ENCODE peak calls at places on chromosomes 2 and 18, in nine cellular contexts. F is choroid plexus epithelial cell, O is cardiac fibroblast, M is coronary artery, E is AG04450, V is heart right ventricle, A is foreskin fibroblast, U is OCI-LY7, H is pancreas. P is an unnamed sample.

GRCh38 chr18:57859314-57859713 is 56.2 kb upstream of the ATP8B1 start:
- DNase-seq in F (peak), O (peak), M (no peak), E (no peak), V (no peak), A (no peak), U (peak), H (no peak), P (no peak)

GRCh38 chr2:192267484-192267883 is 72.8 kb upstream of the TMEFF2 start:
- DNase-seq in F (peak), O (peak), M (no peak), E (peak), V (no peak), A (peak), U (no peak), H (no peak), P (peak)

GRCh38 chr2:62423883-62424458 is 82.0 kb downstream of the TMEM17 start:
- DNase-seq in F (no peak), O (peak), M (no peak), E (no peak), V (no peak), A (no peak), U (no peak), H (no peak), P (no peak)

GRCh38 chr2:107801498-107801897 is 25.2 kb upstream of the RGPD4 start:
- DNase-seq in F (no peak), O (no peak), M (no peak), E (no peak), V (no peak), A (no peak), U (no peak), H (no peak), P (no peak)

GRCh38 chr2:68709421-68709911 is 25.1 kb upstream of the ARHGAP25 start:
- DNase-seq in F (peak), O (peak), M (no peak), E (peak), V (no peak), A (peak), U (peak), H (no peak), P (no peak)

GRCh38 chr2:120767486-120768005 is 31.9 kb downstream of the GLI2 start:
- DNase-seq in F (no peak), O (no peak), M (no peak), E (no peak), V (peak), A (no peak), U (no peak), H (peak), P (no peak)

GRCh38 chr2:120867290-120868231 is 131.9 kb downstream of the GLI2 start:
- DNase-seq in F (peak), O (peak), M (peak), E (no peak), V (peak), A (peak), U (no peak), H (peak), P (no peak)

GRCh38 chr18:8177330-8178016 is 431.8 kb upstream of the RAB12 start:
- DNase-seq in F (peak), O (peak), M (no peak), E (no peak), V (no peak), A (no peak), U (no peak), H (no peak), P (peak)

GRCh38 chr2:109218792-109219126 is 89.8 kb downstream of the SH3RF3 start:
- DNase-seq in F (no peak), O (no peak), M (no peak), E (no peak), V (no peak), A (no peak), U (no peak), H (no peak), P (no peak)

GRCh38 chr18:58028109-58028784 is 15.8 kb upstream of the NEDD4L start:
- DNase-seq in F (no peak), O (no peak), M (no peak), E (no peak), V (no peak), A (no peak), U (no peak), H (no peak), P (no peak)

GRCh38 chr2:169659314-169659713 is 34.9 kb downstream of the CFAP210 start:
- DNase-seq in F (no peak), O (no peak), M (no peak), E (no peak), V (no peak), A (no peak), U (peak), H (no peak), P (no peak)

GRCh38 chr2:211027976-211028375 is 471.6 kb downstream of the CPS1 start:
- DNase-seq in F (no peak), O (no peak), M (no peak), E (no peak), V (no peak), A (no peak), U (no peak), H (no peak), P (no peak)

GRCh38 chr18:6843308-6843707 is 113.8 kb downstream of the ARHGAP28 start:
- DNase-seq in F (no peak), O (no peak), M (no peak), E (no peak), V (no peak), A (no peak), U (no peak), H (no peak), P (no peak)

GRCh38 chr18:25262920-25263319 is 89.0 kb downstream of the ZNF521 start:
- DNase-seq in F (no peak), O (no peak), M (no peak), E (no peak), V (no peak), A (peak), U (no peak), H (no peak), P (no peak)

GRCh38 chr2:3100386-3100785 is 277.2 kb downstream of the EIPR1 start:
- DNase-seq in F (no peak), O (no peak), M (no peak), E (no peak), V (no peak), A (no peak), U (no peak), H (no peak), P (no peak)

GRCh38 chr2:155547571-155547970 is 785.0 kb downstream of the NR4A2 start:
- DNase-seq in F (no peak), O (no peak), M (no peak), E (no peak), V (no peak), A (no peak), U (no peak), H (no peak), P (no peak)

GRCh38 chr18:60372598-60372997 is at the start of gene MC4R:
- DNase-seq in F (peak), O (peak), M (no peak), E (peak), V (no peak), A (peak), U (peak), H (no peak), P (peak)

GRCh38 chr18:45738660-45739059 is 14.7 kb downstream of the SLC14A1 start:
- DNase-seq in F (no peak), O (no peak), M (no peak), E (no peak), V (no peak), A (no peak), U (no peak), H (no peak), P (no peak)

GRCh38 chr2:37657471-37657870 is 14.0 kb downstream of the CDC42EP3 start:
- DNase-seq in F (no peak), O (no peak), M (no peak), E (no peak), V (no peak), A (no peak), U (no peak), H (no peak), P (no peak)

GRCh38 chr2:16128746-16129610 is 188.6 kb downstream of the MYCN start:
- DNase-seq in F (no peak), O (no peak), M (no peak), E (no peak), V (no peak), A (no peak), U (no peak), H (no peak), P (no peak)

GRCh38 chr2:64348386-64349142 is 105.4 kb upstream of the LGALSL start:
- DNase-seq in F (no peak), O (peak), M (no peak), E (no peak), V (no peak), A (peak), U (no peak), H (no peak), P (no peak)

GRCh38 chr2:171999604-172000469 is at the start of gene METAP1D:
- DNase-seq in F (peak), O (peak), M (peak), E (peak), V (peak), A (peak), U (peak), H (peak), P (no peak)

GRCh38 chr18:650428-650858 is 7.0 kb upstream of the TYMS start:
- DNase-seq in F (no peak), O (no peak), M (no peak), E (no peak), V (no peak), A (no peak), U (peak), H (no peak), P (no peak)

GRCh38 chr2:140502951-140503630 is 1627.7 kb downstream of the LRP1B start:
- DNase-seq in F (peak), O (peak), M (no peak), E (peak), V (no peak), A (peak), U (no peak), H (no peak), P (peak)

GRCh38 chr18:63511285-63511684 is 30.9 kb upstream of the SERPINB12 start:
- DNase-seq in F (peak), O (peak), M (no peak), E (peak), V (no peak), A (peak), U (peak), H (no peak), P (no peak)

GRCh38 chr2:66698879-66699278 is 264.0 kb downstream of the MEIS1 start:
- DNase-seq in F (no peak), O (no peak), M (no peak), E (no peak), V (no peak), A (no peak), U (no peak), H (no peak), P (no peak)

GRCh38 chr18:2848145-2848878 is 1.5 kb downstream of the EMILIN2 start:
- DNase-seq in F (peak), O (peak), M (no peak), E (no peak), V (no peak), A (no peak), U (no peak), H (no peak), P (no peak)

GRCh38 chr18:49812321-49813070 is 837 bp downstream of the ACAA2 start:
- DNase-seq in F (no peak), O (no peak), M (no peak), E (no peak), V (no peak), A (no peak), U (no peak), H (no peak), P (no peak)

GRCh38 chr2:42872736-42873135 is 80.4 kb upstream of the HAAO start:
- DNase-seq in F (no peak), O (peak), M (no peak), E (no peak), V (no peak), A (peak), U (no peak), H (no peak), P (no peak)

GRCh38 chr2:45821558-45822271 is 170.2 kb downstream of the PRKCE start:
- DNase-seq in F (peak), O (peak), M (no peak), E (no peak), V (peak), A (peak), U (no peak), H (peak), P (no peak)

GRCh38 chr2:238582159-238582558 is 155.4 kb downstream of the ASB1 start:
- DNase-seq in F (peak), O (peak), M (no peak), E (no peak), V (no peak), A (peak), U (no peak), H (no peak), P (peak)

GRCh38 chr2:96895709-96896651 is 26.1 kb upstream of the SEMA4C start:
- DNase-seq in F (no peak), O (no peak), M (no peak), E (no peak), V (no peak), A (no peak), U (peak), H (peak), P (no peak)

GRCh38 chr2:153287109-153287801 is 191.3 kb downstream of the RPRM start:
- DNase-seq in F (no peak), O (no peak), M (no peak), E (no peak), V (no peak), A (no peak), U (peak), H (no peak), P (no peak)

GRCh38 chr18:42784612-42785011 is 330.9 kb downstream of the RIT2 start:
- DNase-seq in F (no peak), O (no peak), M (no peak), E (no peak), V (no peak), A (no peak), U (no peak), H (no peak), P (no peak)

GRCh38 chr2:182615036-182615435 is 101.0 kb upstream of the DNAJC10 start:
- DNase-seq in F (no peak), O (peak), M (no peak), E (no peak), V (no peak), A (no peak), U (no peak), H (no peak), P (no peak)

GRCh38 chr2:235766206-235766794 is 272.5 kb downstream of the AGAP1 start:
- DNase-seq in F (peak), O (peak), M (no peak), E (peak), V (no peak), A (peak), U (peak), H (no peak), P (no peak)

GRCh38 chr2:235665656-235666239 is 171.9 kb downstream of the AGAP1 start:
- DNase-seq in F (no peak), O (no peak), M (no peak), E (no peak), V (no peak), A (no peak), U (no peak), H (no peak), P (no peak)

GRCh38 chr2:47309952-47310800 is 92.8 kb upstream of the MSH2 start:
- DNase-seq in F (peak), O (peak), M (no peak), E (no peak), V (no peak), A (no peak), U (peak), H (no peak), P (no peak)

GRCh38 chr2:212815453-212815852 is 276.9 kb upstream of the ERBB4 start:
- DNase-seq in F (no peak), O (no peak), M (no peak), E (no peak), V (no peak), A (no peak), U (no peak), H (no peak), P (no peak)

GRCh38 chr2:238423561-238424312 is 3.0 kb upstream of the ASB1 start:
- DNase-seq in F (no peak), O (peak), M (no peak), E (no peak), V (no peak), A (peak), U (no peak), H (no peak), P (no peak)

GRCh38 chr2:240225116-240225515 is 84.7 kb upstream of the OTOS start:
- DNase-seq in F (no peak), O (no peak), M (peak), E (no peak), V (no peak), A (no peak), U (no peak), H (no peak), P (no peak)

GRCh38 chr2:240227538-240228428 is 87.3 kb upstream of the OTOS start:
- DNase-seq in F (no peak), O (no peak), M (no peak), E (no peak), V (no peak), A (no peak), U (no peak), H (peak), P (no peak)

GRCh38 chr2:240224676-240225075 is 84.2 kb upstream of the OTOS start:
- DNase-seq in F (peak), O (peak), M (no peak), E (no peak), V (no peak), A (no peak), U (no peak), H (no peak), P (peak)

GRCh38 chr2:240226672-240227537 is 86.4 kb upstream of the OTOS start:
- DNase-seq in F (no peak), O (no peak), M (peak), E (no peak), V (no peak), A (no peak), U (no peak), H (peak), P (no peak)

DNA sequence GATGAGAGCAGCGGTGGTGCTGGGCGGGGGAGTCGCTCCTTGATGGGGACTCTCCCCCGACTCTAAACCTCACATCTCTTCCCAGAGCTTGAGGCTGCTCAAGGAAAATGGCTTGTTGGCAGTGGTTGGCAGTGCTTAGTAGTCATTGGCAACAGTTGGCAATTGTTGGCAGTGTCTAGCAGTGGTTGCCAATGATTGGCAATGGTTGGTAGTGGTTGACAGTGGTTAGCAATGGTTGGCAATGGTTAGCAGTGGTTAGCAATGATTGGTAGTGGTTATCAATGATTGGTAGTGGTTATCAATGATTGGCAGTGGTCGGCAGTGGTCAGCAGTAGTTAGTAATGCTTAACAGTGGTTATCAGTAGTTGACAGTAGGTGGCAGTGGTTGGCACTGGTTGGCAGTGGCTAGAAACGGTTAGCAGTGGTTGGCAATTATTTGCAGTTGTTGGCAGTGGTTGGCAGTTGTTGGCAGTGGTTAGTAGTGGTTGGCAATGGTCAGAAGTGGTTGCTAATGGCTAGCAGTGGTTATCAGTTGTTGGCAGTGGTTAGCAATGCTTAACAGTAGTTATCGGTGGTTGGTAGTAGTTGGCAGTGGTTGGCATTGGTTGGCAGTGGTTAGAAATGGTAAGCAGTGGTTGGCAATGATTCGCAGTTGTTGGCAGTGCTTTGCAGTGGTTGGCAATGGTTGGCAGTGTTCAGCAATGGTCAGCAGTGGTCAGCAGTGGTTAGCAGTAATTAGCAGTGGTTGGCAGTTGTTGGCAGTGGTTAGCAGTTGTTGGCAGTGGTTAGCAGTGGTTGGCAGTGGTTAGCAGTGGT is 85.4 kb upstream of the OTOS start:
- DNase-seq in F (no peak), O (no peak), M (no peak), E (no peak), V (no peak), A (no peak), U (no peak), H (no peak), P (no peak)
- TF ChIP-seq CTCF in F (no peak), O (no peak), M (no peak), E (no peak), V (no peak), A (no peak), U (peak), H (no peak), P (no peak)

GRCh38 chr2:127695491-127696472 is 5.5 kb upstream of the SFT2D3 start:
- DNase-seq in F (peak), O (peak), M (no peak), E (no peak), V (peak), A (peak), U (no peak), H (no peak), P (no peak)
- H3K4me3 ChIP-seq in F (peak), O (peak), M (peak), E (peak), V (peak), A (peak), U (no peak), H (peak), P (peak)

GRCh38 chr2:190858817-190859216 is 21.8 kb upstream of the GLS start:
- DNase-seq in F (peak), O (peak), M (no peak), E (no peak), V (no peak), A (peak), U (no peak), H (no peak), P (peak)

GRCh38 chr2:190854726-190855125 is 25.9 kb upstream of the GLS start:
- DNase-seq in F (no peak), O (no peak), M (no peak), E (no peak), V (no peak), A (no peak), U (no peak), H (no peak), P (no peak)

GRCh38 chr2:190859347-190860297 is 21.0 kb upstream of the GLS start:
- DNase-seq in F (peak), O (peak), M (no peak), E (no peak), V (no peak), A (no peak), U (no peak), H (no peak), P (no peak)

GRCh38 chr2:190855245-190855644 is 25.4 kb upstream of the GLS start:
- DNase-seq in F (no peak), O (no peak), M (no peak), E (no peak), V (no peak), A (no peak), U (no peak), H (no peak), P (no peak)

DNA sequence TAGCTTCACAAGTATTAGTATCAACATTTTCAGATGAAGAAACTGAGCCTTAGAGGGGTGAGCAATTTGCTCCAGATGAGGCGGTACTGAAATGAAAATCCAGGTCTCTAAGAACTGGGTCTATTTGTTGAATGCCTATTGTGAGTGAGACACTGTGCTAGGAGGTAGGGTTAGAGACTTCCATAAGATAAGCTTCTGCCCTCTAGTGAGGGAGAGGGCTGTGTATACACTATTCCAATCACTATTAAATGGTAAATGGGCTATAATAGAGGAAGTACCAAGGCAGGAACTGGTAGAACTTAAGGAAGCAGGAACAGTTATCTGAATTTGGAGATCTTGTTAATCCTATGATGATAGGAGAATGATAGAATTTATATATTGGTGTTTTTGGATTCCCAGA is 23.6 kb upstream of the GLS start:
- DNase-seq in F (no peak), O (no peak), M (no peak), E (no peak), V (no peak), A (no peak), U (no peak), H (no peak), P (no peak)
- TF ChIP-seq CTCF in F (no peak), O (no peak), M (no peak), E (no peak), V (no peak), A (no peak), U (no peak), H (no peak), P (no peak)

GRCh38 chr2:223952280-223952968 is 4.8 kb upstream of the MRPL44 start:
- DNase-seq in F (no peak), O (no peak), M (no peak), E (no peak), V (no peak), A (no peak), U (peak), H (no peak), P (no peak)
- H3K4me3 ChIP-seq in F (no peak), O (no peak), M (no peak), E (no peak), V (no peak), A (no peak), U (peak), H (no peak), P (no peak)

P was measured in AG04449.